ENCODE peak calls at places on chromosomes 1 and 21, in four cellular contexts. O is HepG2, T is GM12878, M is H1. J is an unnamed sample.
A peak's percentile ranks its signal among the peaks of the same experiment; 100 is the strongest.

GRCh38 chr1:218466341-218467010 is 121.3 kb downstream of the TGFB2 start:
- DNase-seq in M (no peak), O (no peak), T (no peak), J (no peak)

GRCh38 chr1:233600488-233600887 is 13.4 kb upstream of the KCNK1 start:
- DNase-seq in O (no peak), T (no peak), M (no peak), J (no peak)

GRCh38 chr1:155178441-155179106 is 4.9 kb downstream of the TRIM46 start:
- DNase-seq in T (no peak), M (no peak), O (no peak), J (no peak)

GRCh38 chr21:44800971-44801467 is 601 bp downstream of the UBE2G2 start:
- DNase-seq in T (no peak), M (no peak), O (peak; percentile 44), J (no peak)

GRCh38 chr1:30801826-30802198 is 44.2 kb upstream of the LAPTM5 start:
- DNase-seq in O (peak; percentile 37), T (no peak), M (peak; percentile 99), J (peak; percentile 82)

GRCh38 chr1:22031214-22031962 is 21.1 kb upstream of the CDC42 start:
- DNase-seq in T (no peak), M (no peak), O (peak; percentile 47), J (no peak)

GRCh38 chr21:33412832-33413519 is 9.8 kb downstream of the IFNGR2 start:
- DNase-seq in O (peak; percentile 98), T (no peak), M (no peak), J (no peak)

GRCh38 chr1:224052767-224053166 is 61.1 kb upstream of the FBXO28 start:
- DNase-seq in O (no peak), M (no peak), T (no peak), J (no peak)

GRCh38 chr1:54274448-54274847 is 74.5 kb downstream of the MRPL37 start:
- DNase-seq in T (no peak), O (no peak), M (no peak), J (no peak)

GRCh38 chr1:54273092-54273836 is 73.3 kb downstream of the MRPL37 start:
- DNase-seq in M (peak; percentile 65), O (no peak), T (peak; percentile 19), J (no peak)

GRCh38 chr1:54275349-54275748 is 75.4 kb downstream of the MRPL37 start:
- DNase-seq in M (no peak), T (no peak), O (no peak), J (no peak)

GRCh38 chr1:54273837-54274192 is 73.8 kb downstream of the MRPL37 start:
- DNase-seq in O (no peak), T (no peak), M (no peak), J (no peak)

DNA sequence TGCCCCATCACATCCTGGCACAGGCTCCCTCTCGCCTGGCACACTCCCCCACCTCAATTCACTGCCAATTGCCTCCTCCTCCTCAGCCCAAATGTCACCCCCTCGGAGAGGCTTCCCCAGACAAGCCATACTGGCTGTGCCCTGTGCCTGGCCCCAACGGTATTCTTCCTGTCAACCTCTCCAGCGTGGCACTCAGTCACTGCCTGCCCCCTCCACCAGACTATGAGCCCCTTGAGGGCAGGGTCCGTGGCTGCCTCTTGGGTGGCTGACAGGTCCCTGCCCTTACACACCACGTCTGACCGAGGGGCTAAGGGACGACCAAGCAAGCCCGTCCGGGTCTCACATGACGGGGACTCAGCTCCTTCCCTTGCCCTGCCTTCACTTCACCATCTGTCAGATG is 74.9 kb downstream of the MRPL37 start:
- DNase-seq in O (no peak), T (no peak), M (no peak), J (no peak)
- H3K4me1 ChIP-seq in O (peaks cover 35% of the 10 kb centered on the region), T (peaks cover 10% of the 10 kb centered on the region), M (peaks cover 28% of the 10 kb centered on the region), J (peaks cover 49% of the 10 kb centered on the region)

GRCh38 chr21:28099296-28099695 is 893.4 kb downstream of the LTN1 start:
- DNase-seq in T (no peak), O (no peak), M (no peak), J (no peak)
- TF ChIP-seq SUZ12 in T (no peak), O (no peak), M (no peak), J (no peak)

GRCh38 chr1:109113787-109114568 is at the start of gene ELAPOR1:
- DNase-seq in T (no peak), O (no peak), M (peak; percentile 73), J (no peak)

GRCh38 chr1:109109906-109110305 is 4.0 kb upstream of the ELAPOR1 start:
- DNase-seq in O (no peak), M (no peak), T (no peak), J (no peak)

GRCh38 chr1:109112056-109112651 is 1.8 kb upstream of the ELAPOR1 start:
- DNase-seq in T (no peak), M (no peak), O (peak; percentile 51), J (no peak)

GRCh38 chr1:109111386-109112055 is 2.4 kb upstream of the ELAPOR1 start:
- DNase-seq in O (no peak), T (no peak), M (no peak), J (no peak)

DNA sequence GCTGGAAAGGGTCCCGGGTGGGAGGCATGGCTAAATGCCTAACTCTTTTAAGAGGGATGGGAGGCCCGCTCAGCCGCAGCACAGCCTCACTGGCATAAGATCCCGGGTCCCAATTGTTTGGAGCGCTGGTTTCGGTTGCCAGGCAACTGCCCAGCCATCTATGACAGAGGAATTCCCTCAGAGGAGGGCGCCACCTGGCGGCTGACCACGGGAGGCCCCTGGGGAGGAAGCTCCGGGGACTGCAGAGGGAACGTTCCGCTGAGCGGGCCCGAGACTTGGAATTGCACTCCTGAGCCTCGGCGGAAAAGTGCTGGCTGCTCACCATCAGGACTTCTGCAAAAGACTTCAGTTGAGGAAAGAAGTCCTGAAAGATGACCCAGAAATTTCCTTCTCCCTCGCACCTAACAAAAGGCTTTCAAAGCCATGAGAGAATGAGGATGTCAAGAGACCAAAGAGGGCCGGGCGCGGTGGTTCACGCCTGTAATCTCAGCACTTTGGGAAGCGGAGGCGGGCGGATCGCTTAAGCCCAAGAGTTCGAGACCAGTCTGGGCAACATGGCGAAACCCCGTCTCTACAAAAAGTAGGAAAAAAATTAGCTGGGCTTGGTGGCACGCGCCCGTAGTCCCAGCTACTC is 1.1 kb upstream of the ELAPOR1 start:
- DNase-seq in T (peak; percentile 31), O (peak; percentile 85), M (peak; percentile 100), J (peak; percentile 97)
- H3K4me3 ChIP-seq in T (peak overlapping the region; percentile 45), O (no peak overlapping the region), M (no peak overlapping the region), J (peak overlapping the region; percentile 41)

GRCh38 chr1:17562375-17562774 is 22.9 kb downstream of the ARHGEF10L start:
- DNase-seq in O (no peak), T (no peak), M (no peak), J (no peak)
- H3K4me1 ChIP-seq in O (peaks cover 71% of the 10 kb centered on the region), T (no peaks in the 10 kb centered on the region), M (peaks cover 59% of the 10 kb centered on the region), J (peaks cover 21% of the 10 kb centered on the region)

GRCh38 chr1:241702436-241702835 is 50.4 kb downstream of the WDR64 start:
- DNase-seq in O (no peak), M (no peak), T (no peak), J (no peak)
- TF ChIP-seq SUZ12 in O (no peak), M (no peak), T (no peak), J (no peak)

GRCh38 chr1:6249732-6250689 is 6.0 kb downstream of the HES3 start:
- DNase-seq in O (peak; percentile 36), T (no peak), M (peak; percentile 53), J (no peak)
- H3K4me3 ChIP-seq in O (no peak overlapping the region), T (no peak overlapping the region), M (no peak overlapping the region), J (no peak overlapping the region)

GRCh38 chr1:36224537-36225297 is 474 bp downstream of the THRAP3 start:
- DNase-seq in O (peak; percentile 89), M (peak; percentile 88), T (no peak), J (peak; percentile 75)
- H3K4me1 ChIP-seq in O (peaks cover 38% of the 10 kb centered on the region), M (no peaks in the 10 kb centered on the region), T (peaks cover 7% of the 10 kb centered on the region), J (peaks cover 5% of the 10 kb centered on the region)

GRCh38 chr1:162497104-162497722 is 405 bp upstream of the UHMK1 start:
- DNase-seq in O (no peak), M (no peak), T (peak; percentile 51), J (no peak)

GRCh38 chr1:162500805-162501204 is 3.2 kb downstream of the UHMK1 start:
- DNase-seq in M (no peak), T (no peak), O (no peak), J (no peak)

GRCh38 chr1:162497723-162498441 is at the start of gene UHMK1:
- DNase-seq in M (peak; percentile 79), T (no peak), O (peak; percentile 89), J (peak; percentile 92)

GRCh38 chr1:162502077-162502476 is 4.5 kb downstream of the UHMK1 start:
- DNase-seq in M (no peak), T (no peak), O (no peak), J (no peak)

GRCh38 chr1:162498442-162498785 is 796 bp downstream of the UHMK1 start:
- DNase-seq in O (no peak), M (no peak), T (no peak), J (no peak)
- TF ChIP-seq SUZ12 in O (no peak), M (no peak), T (no peak), J (no peak)

DNA sequence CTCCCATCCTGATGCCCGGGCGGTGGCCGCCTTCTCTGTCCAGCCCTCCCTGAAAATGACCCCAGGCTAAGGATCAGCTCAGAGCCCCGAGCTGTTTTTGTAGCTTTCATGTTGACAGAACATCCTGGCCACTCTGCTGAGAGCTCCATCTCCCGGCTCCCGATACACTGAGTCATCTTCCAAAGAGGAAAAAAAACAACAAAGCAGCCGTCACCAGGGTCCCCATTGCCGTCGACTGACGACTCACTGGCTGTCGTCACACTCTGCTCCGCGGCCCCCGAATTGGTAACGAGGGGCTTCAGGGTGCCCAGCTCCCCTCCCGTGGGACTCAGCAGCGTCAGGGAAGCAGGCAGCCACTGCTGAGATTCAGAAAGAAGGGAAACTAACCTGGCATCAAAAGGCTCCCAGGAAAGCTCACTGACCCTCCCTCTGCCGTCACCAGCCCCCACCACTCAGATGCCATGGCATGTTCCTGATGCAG is 67.2 kb downstream of the CD46 start:
- DNase-seq in T (no peak), O (no peak), M (no peak), J (no peak)
- H3K4me3 ChIP-seq in T (peak overlapping the region; percentile 18), O (no peak overlapping the region), M (no peak overlapping the region), J (no peak overlapping the region)

J was measured in NT2/D1.